ENCODE peak calls at places on chromosomes 3 and 15, in four cellular contexts. One of them, this sample, is unnamed.

GRCh38 chr3:28449398-28449797 is 100.8 kb upstream of the AZI2 start:
- DNase-seq in PC-9: no peak
- DNase-seq in activated CD8-positive, alpha-beta memory T cell treated with anti-CD3 and anti-CD28 coated beads, Interleukin-2, amount 50 U/mL, for 48 hours: no peak
- DNase-seq in NCI-H748 treated with DMSO at 0.1 percent for 48 hours: no peak
- DNase-seq in this sample: no peak

GRCh38 chr3:45549961-45550360 is 44.6 kb upstream of the LIMD1 start:
- DNase-seq in PC-9: no peak
- DNase-seq in activated CD8-positive, alpha-beta memory T cell treated with anti-CD3 and anti-CD28 coated beads, Interleukin-2, amount 50 U/mL, for 48 hours: no peak
- DNase-seq in NCI-H748 treated with DMSO at 0.1 percent for 48 hours: no peak
- DNase-seq in this sample: no peak

GRCh38 chr3:184238246-184238818 is 8.9 kb downstream of the VWA5B2 start:
- DNase-seq in PC-9: no peak
- DNase-seq in activated CD8-positive, alpha-beta memory T cell treated with anti-CD3 and anti-CD28 coated beads, Interleukin-2, amount 50 U/mL, for 48 hours: no peak
- DNase-seq in NCI-H748 treated with DMSO at 0.1 percent for 48 hours: no peak
- DNase-seq in this sample: no peak

GRCh38 chr3:184085389-184085852 is 11.4 kb upstream of the HTR3E start:
- DNase-seq in PC-9: peak
- DNase-seq in activated CD8-positive, alpha-beta memory T cell treated with anti-CD3 and anti-CD28 coated beads, Interleukin-2, amount 50 U/mL, for 48 hours: no peak
- DNase-seq in NCI-H748 treated with DMSO at 0.1 percent for 48 hours: no peak
- DNase-seq in this sample: no peak

GRCh38 chr3:104908761-104909160 is 457.9 kb upstream of the ALCAM start:
- DNase-seq in PC-9: no peak
- DNase-seq in activated CD8-positive, alpha-beta memory T cell treated with anti-CD3 and anti-CD28 coated beads, Interleukin-2, amount 50 U/mL, for 48 hours: no peak
- DNase-seq in NCI-H748 treated with DMSO at 0.1 percent for 48 hours: no peak
- DNase-seq in this sample: no peak

GRCh38 chr15:95884276-95884675 is 446.2 kb upstream of the NR2F2 start:
- DNase-seq in PC-9: no peak
- DNase-seq in activated CD8-positive, alpha-beta memory T cell treated with anti-CD3 and anti-CD28 coated beads, Interleukin-2, amount 50 U/mL, for 48 hours: no peak
- DNase-seq in NCI-H748 treated with DMSO at 0.1 percent for 48 hours: no peak
- DNase-seq in this sample: no peak

GRCh38 chr3:45608885-45609284 is 14.3 kb downstream of the LIMD1 start:
- DNase-seq in PC-9: peak
- DNase-seq in activated CD8-positive, alpha-beta memory T cell treated with anti-CD3 and anti-CD28 coated beads, Interleukin-2, amount 50 U/mL, for 48 hours: no peak
- DNase-seq in NCI-H748 treated with DMSO at 0.1 percent for 48 hours: no peak
- DNase-seq in this sample: no peak

GRCh38 chr15:50726315-50726714 is 39.2 kb downstream of the SPPL2A start:
- DNase-seq in PC-9: no peak
- DNase-seq in activated CD8-positive, alpha-beta memory T cell treated with anti-CD3 and anti-CD28 coated beads, Interleukin-2, amount 50 U/mL, for 48 hours: no peak
- DNase-seq in NCI-H748 treated with DMSO at 0.1 percent for 48 hours: no peak
- DNase-seq in this sample: no peak

GRCh38 chr3:25663324-25664065 is 1.2 kb downstream of the TOP2B start:
- DNase-seq in PC-9: peak
- DNase-seq in activated CD8-positive, alpha-beta memory T cell treated with anti-CD3 and anti-CD28 coated beads, Interleukin-2, amount 50 U/mL, for 48 hours: no peak
- DNase-seq in NCI-H748 treated with DMSO at 0.1 percent for 48 hours: peak
- DNase-seq in this sample: peak

GRCh38 chr3:2090095-2090494 is 8.6 kb upstream of the CNTN4 start:
- DNase-seq in PC-9: no peak
- DNase-seq in activated CD8-positive, alpha-beta memory T cell treated with anti-CD3 and anti-CD28 coated beads, Interleukin-2, amount 50 U/mL, for 48 hours: no peak
- DNase-seq in NCI-H748 treated with DMSO at 0.1 percent for 48 hours: no peak
- DNase-seq in this sample: no peak

GRCh38 chr3:50572801-50573371 is 3.6 kb downstream of the HEMK1 start:
- DNase-seq in PC-9: peak
- DNase-seq in activated CD8-positive, alpha-beta memory T cell treated with anti-CD3 and anti-CD28 coated beads, Interleukin-2, amount 50 U/mL, for 48 hours: peak
- DNase-seq in NCI-H748 treated with DMSO at 0.1 percent for 48 hours: no peak
- DNase-seq in this sample: no peak

GRCh38 chr3:42852443-42852842 is 23.2 kb downstream of the CYP8B1 start:
- DNase-seq in PC-9: no peak
- DNase-seq in activated CD8-positive, alpha-beta memory T cell treated with anti-CD3 and anti-CD28 coated beads, Interleukin-2, amount 50 U/mL, for 48 hours: peak
- DNase-seq in NCI-H748 treated with DMSO at 0.1 percent for 48 hours: no peak
- DNase-seq in this sample: no peak

GRCh38 chr3:60992395-60992794 is 258.9 kb downstream of the FHIT start:
- DNase-seq in PC-9: no peak
- DNase-seq in activated CD8-positive, alpha-beta memory T cell treated with anti-CD3 and anti-CD28 coated beads, Interleukin-2, amount 50 U/mL, for 48 hours: no peak
- DNase-seq in NCI-H748 treated with DMSO at 0.1 percent for 48 hours: no peak
- DNase-seq in this sample: no peak

GRCh38 chr3:102057781-102058421 is 208.6 kb downstream of the NFKBIZ start:
- DNase-seq in PC-9: no peak
- DNase-seq in activated CD8-positive, alpha-beta memory T cell treated with anti-CD3 and anti-CD28 coated beads, Interleukin-2, amount 50 U/mL, for 48 hours: no peak
- DNase-seq in NCI-H748 treated with DMSO at 0.1 percent for 48 hours: no peak
- DNase-seq in this sample: no peak

GRCh38 chr15:74891469-74891868 is 1.6 kb downstream of the MPI start:
- DNase-seq in PC-9: no peak
- DNase-seq in activated CD8-positive, alpha-beta memory T cell treated with anti-CD3 and anti-CD28 coated beads, Interleukin-2, amount 50 U/mL, for 48 hours: no peak
- DNase-seq in NCI-H748 treated with DMSO at 0.1 percent for 48 hours: no peak
- DNase-seq in this sample: no peak

GRCh38 chr15:74907277-74907870 is 723 bp upstream of the FAM219B start:
- DNase-seq in PC-9: no peak
- DNase-seq in activated CD8-positive, alpha-beta memory T cell treated with anti-CD3 and anti-CD28 coated beads, Interleukin-2, amount 50 U/mL, for 48 hours: no peak
- DNase-seq in NCI-H748 treated with DMSO at 0.1 percent for 48 hours: no peak
- DNase-seq in this sample: no peak

GRCh38 chr3:48507256-48508061 is 3.5 kb upstream of the SHISA5 start:
- DNase-seq in PC-9: peak
- DNase-seq in activated CD8-positive, alpha-beta memory T cell treated with anti-CD3 and anti-CD28 coated beads, Interleukin-2, amount 50 U/mL, for 48 hours: peak
- DNase-seq in NCI-H748 treated with DMSO at 0.1 percent for 48 hours: no peak
- DNase-seq in this sample: peak

GRCh38 chr3:146889616-146890015 is 284.5 kb upstream of the PLSCR5 start:
- DNase-seq in PC-9: no peak
- DNase-seq in activated CD8-positive, alpha-beta memory T cell treated with anti-CD3 and anti-CD28 coated beads, Interleukin-2, amount 50 U/mL, for 48 hours: no peak
- DNase-seq in NCI-H748 treated with DMSO at 0.1 percent for 48 hours: no peak
- DNase-seq in this sample: no peak

GRCh38 chr3:53134631-53135232 is 4.5 kb upstream of the RFT1 start:
- DNase-seq in PC-9: peak
- DNase-seq in activated CD8-positive, alpha-beta memory T cell treated with anti-CD3 and anti-CD28 coated beads, Interleukin-2, amount 50 U/mL, for 48 hours: peak
- DNase-seq in NCI-H748 treated with DMSO at 0.1 percent for 48 hours: peak
- DNase-seq in this sample: peak